ENCODE peak calls at places on chromosome 16, in five cellular contexts. Q, T, B, U and D are unnamed samples.

GRCh38 chr16:30139895-30140481 is 17.0 kb upstream of the MAPK3 start:
- DNase-seq in Q (no peak), B (peak; percentile 98), U (no peak), T (no peak), D (no peak)

GRCh38 chr16:10297341-10298006 is 88.4 kb upstream of the ATF7IP2 start:
- DNase-seq in Q (no peak), U (no peak), T (no peak), B (peak; percentile 64), D (no peak)

GRCh38 chr16:88368036-88368435 is 14.7 kb upstream of the ZNF469 start:
- DNase-seq in T (peak; percentile 36), U (no peak), B (no peak), Q (no peak), D (peak; percentile 40)

GRCh38 chr16:27217256-27217655 is 13.9 kb downstream of the KDM8 start:
- DNase-seq in U (no peak), B (no peak), T (no peak), Q (peak; percentile 77), D (no peak)

GRCh38 chr16:13767215-13767614 is 152.7 kb upstream of the ERCC4 start:
- DNase-seq in Q (no peak), B (no peak), T (no peak), U (no peak), D (no peak)

GRCh38 chr16:28326881-28327610 is 34.7 kb downstream of the SBK1 start:
- DNase-seq in Q (peak; percentile 34), U (no peak), B (peak; percentile 61), T (peak; percentile 63), D (peak; percentile 47)

GRCh38 chr16:64092284-64092683 is 1029.6 kb downstream of the CDH11 start:
- DNase-seq in U (no peak), Q (peak; percentile 65), B (no peak), T (no peak), D (no peak)

GRCh38 chr16:70770968-70771552 is 29.9 kb downstream of the VAC14 start:
- DNase-seq in B (peak; percentile 55), Q (peak; percentile 54), T (no peak), U (peak; percentile 55), D (no peak)

GRCh38 chr16:27284865-27285675 is 16.5 kb upstream of the NSMCE1 start:
- DNase-seq in B (peak; percentile 43), T (no peak), U (no peak), Q (no peak), D (no peak)

GRCh38 chr16:87351320-87351698 is 32.3 kb downstream of the FBXO31 start:
- DNase-seq in T (no peak), U (no peak), B (no peak), Q (no peak), D (no peak)

GRCh38 chr16:6111390-6111789 is 1013.8 kb upstream of the EEF2KMT start:
- DNase-seq in Q (no peak), B (no peak), U (no peak), T (no peak), D (no peak)

GRCh38 chr16:69820926-69821541 is 58.9 kb downstream of the WWP2 start:
- DNase-seq in T (no peak), Q (peak; percentile 24), B (peak; percentile 81), U (peak; percentile 31), D (peak; percentile 53)

GRCh38 chr16:89700649-89701424 is 668 bp downstream of the SPATA2L start:
- DNase-seq in B (peak; percentile 60), T (no peak), Q (peak; percentile 24), U (peak; percentile 51), D (peak; percentile 80)

DNA sequence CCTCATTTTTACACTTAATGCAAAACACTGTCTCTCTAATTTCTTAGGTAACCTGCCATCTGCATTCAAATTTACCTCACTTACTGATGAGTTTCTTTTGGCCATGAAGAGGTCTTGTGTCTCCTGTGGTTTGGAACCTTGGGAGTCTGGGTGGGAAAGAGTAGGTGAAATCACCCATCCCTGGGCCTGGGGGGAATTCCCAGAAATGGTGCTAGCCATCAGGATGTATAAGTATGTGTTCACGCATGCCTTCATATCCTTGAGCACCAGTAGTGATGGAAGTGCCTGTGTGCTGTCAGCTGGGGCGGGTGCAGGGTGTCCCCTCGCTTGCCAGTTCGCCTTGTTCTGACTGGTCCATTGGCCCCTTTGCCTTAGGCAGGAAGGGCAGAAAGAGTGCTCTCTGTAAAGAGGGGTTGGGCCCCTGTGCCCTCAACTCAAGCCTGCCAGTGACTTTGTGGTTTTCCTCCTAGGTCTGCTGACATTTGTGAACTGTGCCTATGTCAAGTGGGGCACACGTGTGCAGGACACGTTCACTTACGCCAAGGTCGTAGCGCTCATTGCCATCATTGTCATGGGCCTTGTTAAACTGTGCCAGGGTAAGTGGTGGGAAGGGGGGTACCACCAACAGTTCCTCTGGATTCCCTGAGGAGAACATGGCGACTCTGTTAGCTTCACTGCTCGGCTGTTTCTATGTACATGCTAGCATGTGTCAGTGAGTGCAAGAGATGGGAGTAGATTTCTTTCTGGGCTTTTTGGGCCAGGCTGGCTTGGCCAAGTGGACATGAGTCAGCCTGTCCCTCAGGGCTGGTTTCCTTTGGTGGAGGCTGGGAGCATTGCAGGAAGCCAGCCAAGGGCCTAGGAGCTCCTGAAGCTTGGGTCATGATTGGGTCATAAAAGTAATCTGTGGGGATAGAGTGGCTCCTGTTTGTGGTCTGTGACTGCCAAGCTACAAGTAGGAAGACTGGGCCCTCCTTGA is 23.2 kb downstream of the SLC7A6OS start:
- DNase-seq in B (no peak), Q (peak; percentile 86), T (peak; percentile 87), U (no peak), D (peak; percentile 67)
- H3K4me1 ChIP-seq in B (peaks cover 41% of the 10 kb centered on the region), Q (peaks cover 11% of the 10 kb centered on the region), T (no peaks in the 10 kb centered on the region), U (no peaks in the 10 kb centered on the region), D (peaks cover 73% of the 10 kb centered on the region)

GRCh38 chr16:78099372-78100161 is at the start of gene WWOX:
- DNase-seq in U (peak; percentile 97), B (peak; percentile 96), Q (peak; percentile 98), T (peak; percentile 98), D (peak; percentile 98)
- TF ChIP-seq POLR2A in U (peak; percentile 76), B (peak; percentile 86), Q (no peak), T (no peak), D (peak; percentile 65)

DNA sequence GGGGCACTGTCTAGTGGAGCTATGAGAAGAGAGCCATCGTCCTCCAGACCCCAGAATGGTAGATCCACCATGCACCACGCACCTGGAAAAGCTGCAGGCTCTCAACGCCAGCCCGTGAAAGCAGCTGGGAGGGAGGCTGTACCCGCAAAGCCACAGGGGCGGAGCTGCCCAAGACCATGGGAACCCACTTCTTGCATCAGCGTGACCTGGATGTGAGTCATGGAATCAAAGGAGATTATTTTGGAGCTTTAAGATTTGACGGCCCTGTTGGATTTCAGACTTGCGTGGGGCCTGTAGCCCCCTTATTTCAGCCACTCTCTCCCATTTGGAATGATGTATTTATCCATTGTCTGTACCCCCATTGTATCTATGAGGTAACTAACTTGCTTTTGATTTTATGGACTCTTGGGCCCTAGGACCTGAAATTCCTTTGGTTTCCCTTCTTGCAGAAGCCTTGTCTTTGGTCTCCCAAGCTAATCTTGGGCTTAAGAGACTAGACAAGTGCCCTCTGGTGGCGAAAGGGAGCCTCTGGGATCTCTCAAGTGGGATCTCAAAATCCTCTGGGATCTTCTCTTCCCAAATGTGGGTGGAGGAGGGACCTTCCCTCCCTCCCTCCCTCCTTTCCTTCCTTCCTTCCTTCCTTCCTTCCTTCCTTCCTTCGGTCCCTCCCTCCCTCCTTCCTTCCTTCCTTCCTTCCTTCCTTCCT is 58.2 kb upstream of the HAPSTR1 start:
- DNase-seq in T (no peak), Q (peak; percentile 71), U (peak; percentile 18), B (peak; percentile 76), D (peak; percentile 26)
- TF ChIP-seq CTCF in T (peak; percentile 35), Q (peak; percentile 57), U (no peak), B (peak; percentile 76), D (peak; percentile 42)

GRCh38 chr16:75096730-75097129 is 19.9 kb downstream of the LDHD start:
- DNase-seq in B (no peak), U (peak; percentile 87), Q (no peak), T (no peak), D (no peak)
- H3K4me1 ChIP-seq in B (peaks cover 43% of the 10 kb centered on the region), U (peaks cover 15% of the 10 kb centered on the region), Q (peaks cover 10% of the 10 kb centered on the region), T (no peaks in the 10 kb centered on the region), D (peaks cover 47% of the 10 kb centered on the region)

GRCh38 chr16:23156946-23157460 is 7.8 kb upstream of the USP31 start:
- DNase-seq in U (no peak), Q (no peak), B (no peak), T (no peak), D (no peak)
- TF ChIP-seq POLR2A in U (no peak), Q (no peak), B (no peak), T (no peak), D (no peak)

GRCh38 chr16:25838724-25839186 is 147.0 kb downstream of the HS3ST4 start:
- DNase-seq in T (no peak), B (peak; percentile 69), Q (peak; percentile 41), U (peak; percentile 13), D (no peak)
- TF ChIP-seq CTCF in T (peak; percentile 67), B (peak; percentile 77), Q (peak; percentile 75), U (peak; percentile 54), D (no peak)

DNA sequence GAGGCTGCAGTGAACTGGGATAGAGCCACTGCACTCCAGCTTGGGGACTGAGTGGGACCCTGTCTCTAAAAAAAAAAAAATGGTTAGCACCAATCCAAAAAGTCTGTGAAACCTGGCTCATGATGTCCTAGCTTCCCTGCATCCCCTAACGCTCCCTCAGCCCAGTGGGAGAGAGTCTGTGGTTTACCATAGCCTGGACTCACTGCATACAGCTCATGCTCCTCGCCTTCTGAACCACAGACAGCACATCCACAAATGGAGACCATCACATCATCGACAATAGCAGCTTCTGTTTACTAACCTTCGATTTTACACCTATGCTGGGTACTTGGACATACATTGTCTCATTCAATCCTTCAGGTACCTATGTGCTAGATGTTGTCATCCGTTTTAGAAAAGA is 43.6 kb downstream of the NLRC5 start:
- DNase-seq in U (no peak), Q (no peak), B (no peak), T (no peak), D (no peak)
- H3K4me1 ChIP-seq in U (no peaks in the 10 kb centered on the region), Q (peaks cover 8% of the 10 kb centered on the region), B (peaks cover 2% of the 10 kb centered on the region), T (no peaks in the 10 kb centered on the region), D (no peaks in the 10 kb centered on the region)

GRCh38 chr16:12658506-12658905 is 145.2 kb downstream of the CPPED1 start:
- DNase-seq in T (no peak), B (no peak), Q (no peak), U (no peak), D (no peak)

GRCh38 chr16:12659871-12660270 is 143.8 kb downstream of the CPPED1 start:
- DNase-seq in T (no peak), B (no peak), Q (no peak), U (no peak), D (no peak)

GRCh38 chr16:12664334-12664733 is 139.4 kb downstream of the CPPED1 start:
- DNase-seq in B (no peak), Q (no peak), T (no peak), U (no peak), D (no peak)

GRCh38 chr16:12661656-12662172 is 142.0 kb downstream of the CPPED1 start:
- DNase-seq in T (no peak), B (peak; percentile 76), Q (peak; percentile 13), U (no peak), D (no peak)
- TF ChIP-seq POLR2A in T (no peak), B (no peak), Q (no peak), U (no peak), D (no peak)

DNA sequence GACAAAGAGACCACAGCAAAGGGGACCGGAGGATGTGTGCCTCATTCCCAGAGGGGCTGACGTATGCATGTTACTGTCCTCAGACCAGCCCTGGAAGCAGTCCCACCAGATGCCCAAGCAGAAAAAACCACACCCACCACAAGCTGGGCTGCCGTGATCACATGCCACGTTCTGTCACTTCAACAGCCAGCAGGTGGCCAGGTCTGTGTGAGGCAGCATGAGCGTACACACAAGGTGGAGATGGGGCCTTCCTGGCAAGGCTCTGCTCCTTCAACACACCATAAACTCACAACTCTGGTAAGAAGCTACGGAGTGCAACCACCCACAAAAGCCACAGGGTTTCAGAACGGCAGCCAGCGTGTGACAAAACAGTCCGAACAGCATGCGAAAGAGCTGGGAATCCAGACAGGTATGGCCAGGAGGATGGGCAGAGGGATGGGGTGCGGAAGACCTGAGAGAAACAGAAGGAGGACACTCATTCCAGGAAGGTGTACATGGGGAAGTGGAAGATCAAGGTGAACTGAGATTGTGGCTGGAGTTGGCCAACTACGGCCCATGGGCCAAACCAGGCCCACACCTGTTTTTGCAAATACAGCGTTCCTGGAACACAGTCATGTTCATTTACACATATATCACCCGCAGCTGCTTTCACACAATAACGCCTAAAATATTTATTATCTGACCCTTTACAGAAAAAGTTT is 27.9 kb downstream of the MBTPS1 start:
- DNase-seq in U (no peak), B (peak; percentile 24), T (no peak), Q (no peak), D (no peak)
- TF ChIP-seq CTCF in U (no peak), B (peak; percentile 52), T (no peak), Q (no peak), D (no peak)